ENCODE peak calls at places on chromosomes 7 and 10, in five cellular contexts. O is NB4, K is A673, I is epithelial cell of proximal tubule, M is upper lobe of right lung. C is an unnamed sample.

GRCh38 chr7:49866076-49866735 is 92.8 kb downstream of the VWC2 start:
- DNase-seq in O (no peak), K (no peak), I (no peak), M (no peak), C (no peak)

GRCh38 chr10:79184141-79184625 is 115.4 kb downstream of the ZMIZ1 start:
- DNase-seq in O (no peak), K (no peak), I (peak; percentile 58), M (no peak), C (peak; percentile 82)

GRCh38 chr10:32957341-32958084 is 517 bp downstream of the ITGB1 start:
- DNase-seq in O (peak; percentile 64), K (peak; percentile 63), I (no peak), M (peak; percentile 89), C (peak; percentile 31)

GRCh38 chr10:34081948-34082347 is 733.1 kb downstream of the PARD3 start:
- DNase-seq in O (no peak), K (peak; percentile 17), I (no peak), M (no peak), C (no peak)

GRCh38 chr7:91492317-91492716 is 228.1 kb downstream of the FZD1 start:
- DNase-seq in O (no peak), K (no peak), I (no peak), M (no peak), C (no peak)

GRCh38 chr7:10643545-10643944 is 330.1 kb upstream of the PHF14 start:
- DNase-seq in O (no peak), K (no peak), I (no peak), M (no peak), C (no peak)

GRCh38 chr7:134963031-134963430 is 23.3 kb upstream of the AGBL3 start:
- DNase-seq in O (no peak), K (no peak), I (no peak), M (no peak), C (no peak)

GRCh38 chr7:55309040-55309991 is 55.8 kb upstream of the LANCL2 start:
- DNase-seq in O (peak; percentile 99), K (no peak), I (no peak), M (no peak), C (peak; percentile 5)

GRCh38 chr10:119602241-119603095 is 5.7 kb upstream of the TIAL1 start:
- DNase-seq in O (peak; percentile 64), K (peak; percentile 55), I (no peak), M (peak; percentile 33), C (peak; percentile 32)

GRCh38 chr7:137625197-137625596 is 221.6 kb downstream of the DGKI start:
- DNase-seq in O (no peak), K (peak; percentile 27), I (no peak), M (no peak), C (peak; percentile 54)

GRCh38 chr7:3399858-3400257 is 98.8 kb downstream of the SDK1 start:
- DNase-seq in O (peak; percentile 42), K (peak; percentile 63), I (no peak), M (no peak), C (peak; percentile 50)

GRCh38 chr10:125778556-125778955 is 2.9 kb upstream of the MMP21 start:
- DNase-seq in O (no peak), K (no peak), I (no peak), M (no peak), C (no peak)

GRCh38 chr10:132163278-132163765 is 23.4 kb upstream of the DPYSL4 start:
- DNase-seq in O (peak; percentile 50), K (peak; percentile 71), I (no peak), M (no peak), C (no peak)

GRCh38 chr10:67669978-67670377 is 26.0 kb downstream of the CTNNA3 start:
- DNase-seq in O (no peak), K (no peak), I (no peak), M (no peak), C (peak; percentile 33)

GRCh38 chr10:6498771-6499170 is 81.3 kb downstream of the PRKCQ start:
- DNase-seq in O (peak; percentile 53), K (peak; percentile 17), I (no peak), M (no peak), C (no peak)

GRCh38 chr10:124166431-124167125 is 73.2 kb upstream of the CHST15 start:
- DNase-seq in O (no peak), K (no peak), I (no peak), M (no peak), C (no peak)

GRCh38 chr10:117716896-117717295 is 174.3 kb downstream of the EMX2 start:
- DNase-seq in O (no peak), K (no peak), I (no peak), M (no peak), C (no peak)

GRCh38 chr10:12534824-12535223 is 185.5 kb downstream of the CAMK1D start:
- DNase-seq in O (peak; percentile 7), K (no peak), I (no peak), M (peak; percentile 28), C (no peak)

GRCh38 chr7:70775570-70776156 is 356.3 kb upstream of the GALNT17 start:
- DNase-seq in O (peak; percentile 33), K (peak; percentile 6), I (no peak), M (no peak), C (peak; percentile 4)

GRCh38 chr10:97422921-97423420 is 3.0 kb upstream of the PGAM1 start:
- DNase-seq in O (peak; percentile 69), K (no peak), I (no peak), M (no peak), C (peak; percentile 90)

GRCh38 chr7:112337892-112338291 is 112.4 kb upstream of the IFRD1 start:
- DNase-seq in O (no peak), K (no peak), I (no peak), M (no peak), C (no peak)

GRCh38 chr10:85177767-85178166 is 849.4 kb downstream of the CCSER2 start:
- DNase-seq in O (no peak), K (no peak), I (no peak), M (no peak), C (no peak)

GRCh38 chr7:130008941-130009847 is 42.0 kb downstream of the ZC3HC1 start:
- DNase-seq in O (no peak), K (no peak), I (peak; percentile 44), M (peak; percentile 76), C (peak; percentile 74)
- H3K4me3 ChIP-seq in O (no peak overlapping the region), K (no peak overlapping the region), I (no peak overlapping the region), M (no peak overlapping the region), C (no peak overlapping the region)

DNA sequence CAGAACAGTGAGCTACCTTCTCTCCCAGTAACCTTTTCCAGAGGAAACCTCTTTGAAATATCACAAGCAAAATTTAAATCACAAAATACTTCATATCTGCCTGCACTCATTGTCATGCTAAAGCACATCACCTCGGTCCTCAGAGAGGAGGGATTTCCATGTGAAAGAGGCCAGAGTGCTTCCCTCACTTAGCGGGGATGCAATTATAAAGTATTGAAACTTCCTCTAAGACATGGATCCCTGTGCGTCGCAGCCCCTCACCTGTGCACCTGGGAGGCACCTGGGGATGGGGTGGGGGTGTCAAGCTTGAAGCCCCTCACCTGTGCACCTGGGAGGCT is 457.9 kb downstream of the DNAJB6 start:
- DNase-seq in O (no peak), K (no peak), I (no peak), M (no peak), C (no peak)
- TF ChIP-seq CTCF in O (no peak), K (no peak), I (no peak), M (no peak), C (no peak)

GRCh38 chr7:76234931-76235441 is 33.3 kb downstream of the SRRM3 start:
- DNase-seq in O (peak; percentile 90), K (peak; percentile 90), I (peak; percentile 9), M (peak; percentile 86), C (peak; percentile 82)
- H3K4me3 ChIP-seq in O (no peak overlapping the region), K (peak overlapping the region; percentile 37), I (peak overlapping the region; percentile 36), M (no peak overlapping the region), C (peak overlapping the region; percentile 35)

GRCh38 chr10:29470355-29470705 is 164.4 kb downstream of the SVIL start:
- DNase-seq in O (peak; percentile 20), K (peak; percentile 55), I (no peak), M (no peak), C (no peak)
- TF ChIP-seq CTCF in O (peak; percentile 31), K (peak; percentile 78), I (peak; percentile 76), M (peak; percentile 24), C (peak; percentile 32)

GRCh38 chr7:79909124-79909641 is 225.4 kb upstream of the GNAI1 start:
- DNase-seq in O (no peak), K (no peak), I (no peak), M (no peak), C (no peak)

GRCh38 chr7:79911420-79911819 is 223.2 kb upstream of the GNAI1 start:
- DNase-seq in O (no peak), K (no peak), I (no peak), M (no peak), C (no peak)

DNA sequence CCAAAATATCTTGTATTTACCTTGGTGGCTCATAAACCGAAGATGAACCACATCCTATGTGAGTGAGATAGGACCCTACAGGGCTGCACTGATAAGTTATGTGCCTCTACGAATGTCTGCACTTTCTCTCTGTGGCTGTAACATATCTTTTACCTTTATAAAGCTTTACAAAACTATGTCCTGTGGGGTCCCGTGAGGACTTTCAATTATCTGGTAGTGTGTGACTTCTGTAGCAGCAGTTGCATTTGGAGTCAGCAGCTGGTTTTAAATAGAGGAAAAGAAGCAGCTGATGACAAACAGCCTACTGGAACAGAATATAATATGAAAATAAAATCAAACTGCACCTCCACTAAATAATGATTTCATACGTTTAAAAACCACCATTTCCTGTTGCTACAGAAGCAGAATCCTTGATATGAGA is 222.4 kb upstream of the GNAI1 start:
- DNase-seq in O (no peak), K (no peak), I (no peak), M (no peak), C (no peak)
- H3K4me3 ChIP-seq in O (no peak overlapping the region), K (no peak overlapping the region), I (no peak overlapping the region), M (no peak overlapping the region), C (no peak overlapping the region)

GRCh38 chr10:95693331-95693667 is 428 bp downstream of the TCTN3 start:
- DNase-seq in O (peak; percentile 18), K (peak; percentile 3), I (no peak), M (no peak), C (no peak)

GRCh38 chr10:95693668-95694534 is at the start of gene TCTN3:
- DNase-seq in O (peak; percentile 100), K (peak; percentile 100), I (peak; percentile 96), M (peak; percentile 96), C (peak; percentile 100)

GRCh38 chr10:95683966-95684365 is 9.8 kb downstream of the TCTN3 start:
- DNase-seq in O (no peak), K (no peak), I (no peak), M (no peak), C (no peak)

DNA sequence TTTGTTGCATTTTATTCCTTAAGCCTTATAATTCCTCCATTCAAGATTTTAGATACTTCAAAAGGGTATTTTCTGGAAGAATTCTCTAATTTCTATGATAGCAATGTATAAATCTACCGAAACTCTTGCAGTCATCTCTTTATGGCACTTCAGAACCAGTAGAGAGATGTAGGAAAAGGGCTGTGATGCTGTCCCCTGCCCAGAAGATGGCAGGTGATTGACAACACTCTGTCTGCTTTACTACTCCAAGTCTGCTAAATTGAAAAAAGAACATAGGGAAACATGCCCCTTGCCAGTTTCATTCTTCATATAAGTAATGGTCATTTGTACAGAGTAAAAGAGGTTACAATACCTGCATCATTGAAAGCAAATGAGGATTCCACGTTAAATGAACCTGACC is 5.1 kb downstream of the TCTN3 start:
- DNase-seq in O (peak; percentile 15), K (no peak), I (no peak), M (no peak), C (no peak)
- TF ChIP-seq CTCF in O (no peak), K (no peak), I (no peak), M (no peak), C (no peak)

GRCh38 chr7:19707240-19707639 is 1.6 kb downstream of the POLR1F start:
- DNase-seq in O (peak; percentile 10), K (no peak), I (no peak), M (no peak), C (peak; percentile 10)
- H3K4me3 ChIP-seq in O (peak overlapping the region; percentile 98), K (peak overlapping the region; percentile 88), I (peak overlapping the region; percentile 70), M (no peak overlapping the region), C (peak overlapping the region; percentile 79)

C was measured in cardiac fibroblast.